ENCODE peak calls at places on chromosomes 5 and 9, in five cellular contexts. L, R, M, A and C are unnamed samples.
A peak's percentile ranks its signal among the peaks of the same experiment; 100 is the strongest.

GRCh38 chr9:121651295-121652036 is at the start of gene DAB2IP:
- DNase-seq in L (no peak), R (peak; percentile 72), M (peak; percentile 65), A (peak; percentile 84), C (no peak)

GRCh38 chr9:7382365-7382764 is 417.2 kb downstream of the DMAC1 start:
- DNase-seq in L (no peak), R (no peak), M (no peak), A (no peak), C (no peak)

GRCh38 chr5:26237489-26237888 is 800.9 kb downstream of the CDH9 start:
- DNase-seq in L (no peak), R (no peak), M (no peak), A (no peak), C (no peak)

GRCh38 chr9:116471093-116471906 is 215.8 kb upstream of the TRIM32 start:
- DNase-seq in L (peak; percentile 88), R (no peak), M (no peak), A (no peak), C (no peak)

GRCh38 chr5:157303667-157304327 is 37.9 kb downstream of the CYFIP2 start:
- DNase-seq in L (peak; percentile 39), R (no peak), M (no peak), A (no peak), C (no peak)

GRCh38 chr9:130555968-130556367 is 23.4 kb upstream of the FUBP3 start:
- DNase-seq in L (no peak), R (peak; percentile 15), M (no peak), A (no peak), C (no peak)

GRCh38 chr5:119470851-119471451 is 18.7 kb downstream of the HSD17B4 start:
- DNase-seq in L (peak; percentile 42), R (no peak), M (no peak), A (no peak), C (no peak)

GRCh38 chr5:66542728-66543127 is 53.5 kb upstream of the MAST4 start:
- DNase-seq in L (no peak), R (no peak), M (no peak), A (no peak), C (no peak)

GRCh38 chr9:135711411-135711810 is 9.4 kb downstream of the KCNT1 start:
- DNase-seq in L (no peak), R (no peak), M (no peak), A (no peak), C (no peak)

GRCh38 chr9:23581936-23582335 is 244.1 kb downstream of the ELAVL2 start:
- DNase-seq in L (no peak), R (no peak), M (no peak), A (no peak), C (no peak)

GRCh38 chr9:5529683-5530221 is 19.4 kb downstream of the PDCD1LG2 start:
- DNase-seq in L (no peak), R (no peak), M (no peak), A (no peak), C (no peak)

GRCh38 chr5:159181152-159181551 is 28.2 kb downstream of the RNF145 start:
- DNase-seq in L (no peak), R (no peak), M (no peak), A (no peak), C (no peak)

GRCh38 chr9:125075997-125076396 is 67.3 kb downstream of the SCAI start:
- DNase-seq in L (peak; percentile 18), R (no peak), M (no peak), A (no peak), C (no peak)

GRCh38 chr5:124463840-124464239 is 282.6 kb downstream of the ZNF608 start:
- DNase-seq in L (no peak), R (no peak), M (no peak), A (no peak), C (no peak)

GRCh38 chr5:169350759-169351240 is 49.9 kb upstream of the SLIT3 start:
- DNase-seq in L (no peak), R (no peak), M (no peak), A (no peak), C (peak; percentile 83)

GRCh38 chr9:4886698-4887097 is 94.0 kb downstream of the RCL1 start:
- DNase-seq in L (no peak), R (no peak), M (no peak), A (no peak), C (no peak)

GRCh38 chr5:75055727-75056144 is 3.4 kb upstream of the GCNT4 start:
- DNase-seq in L (no peak), R (no peak), M (no peak), A (no peak), C (no peak)

GRCh38 chr5:157366741-157367684 is 93.0 kb upstream of the NIPAL4 start:
- DNase-seq in L (peak; percentile 28), R (no peak), M (no peak), A (peak; percentile 82), C (no peak)

GRCh38 chr9:11319477-11320060 is 706.8 kb upstream of the PTPRD start:
- DNase-seq in L (peak; percentile 0), R (no peak), M (no peak), A (no peak), C (no peak)

GRCh38 chr5:37838933-37839341 is 904 bp downstream of the GDNF start:
- DNase-seq in L (no peak), R (no peak), M (no peak), A (no peak), C (no peak)

GRCh38 chr5:90959262-90959661 is 400.7 kb downstream of the ADGRV1 start:
- DNase-seq in L (no peak), R (no peak), M (no peak), A (no peak), C (no peak)

GRCh38 chr5:97142521-97143254 is at the start of gene LIX1:
- DNase-seq in L (peak; percentile 54), R (no peak), M (peak; percentile 26), A (no peak), C (no peak)

GRCh38 chr5:169116961-169117461 is 183.9 kb downstream of the SLIT3 start:
- DNase-seq in L (peak; percentile 9), R (no peak), M (no peak), A (no peak), C (peak; percentile 70)

GRCh38 chr9:136526625-136527066 is 19.2 kb downstream of the NOTCH1 start:
- DNase-seq in L (no peak), R (no peak), M (peak; percentile 86), A (no peak), C (no peak)

GRCh38 chr5:923473-923873 is 30.8 kb downstream of the TRIP13 start:
- DNase-seq in L (peak; percentile 87), R (peak; percentile 92), M (peak; percentile 79), A (peak; percentile 89), C (peak; percentile 89)

GRCh38 chr5:79886456-79886855 is 104.6 kb downstream of the MTX3 start:
- DNase-seq in L (no peak), R (no peak), M (no peak), A (no peak), C (no peak)

GRCh38 chr5:79890119-79890870 is 100.8 kb downstream of the MTX3 start:
- DNase-seq in L (no peak), R (no peak), M (no peak), A (no peak), C (no peak)

GRCh38 chr5:79890871-79891249 is 100.2 kb downstream of the MTX3 start:
- DNase-seq in L (no peak), R (no peak), M (no peak), A (no peak), C (no peak)

GRCh38 chr5:79888643-79889042 is 102.4 kb downstream of the MTX3 start:
- DNase-seq in L (no peak), R (no peak), M (no peak), A (no peak), C (no peak)

DNA sequence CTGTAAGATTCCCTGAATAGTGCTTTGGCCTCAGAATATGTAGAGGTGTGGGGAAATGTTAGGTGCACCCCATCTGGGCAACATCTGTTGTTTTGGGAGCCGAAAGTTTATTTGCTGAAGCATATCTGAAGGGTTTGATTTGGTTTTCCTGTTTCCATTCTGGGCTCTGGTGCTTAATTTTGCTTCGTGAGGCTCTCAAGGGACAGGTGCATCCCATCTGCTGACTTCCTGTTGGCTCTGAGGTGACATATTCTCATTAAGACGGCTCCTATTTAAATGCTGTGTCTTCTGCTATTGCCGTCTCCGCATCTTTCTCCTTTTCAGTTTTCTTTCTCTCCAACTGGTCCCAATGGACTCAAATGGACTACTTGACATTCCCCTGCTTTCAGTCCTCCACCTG is 104.1 kb downstream of the MTX3 start:
- DNase-seq in L (no peak), R (no peak), M (no peak), A (no peak), C (no peak)
- H3K9me3 ChIP-seq in L (no peaks in the 10 kb centered on the region), R (peaks cover 15% of the 10 kb centered on the region), M (no peaks in the 10 kb centered on the region), A (no peaks in the 10 kb centered on the region), C (no peaks in the 10 kb centered on the region)

GRCh38 chr5:34915856-34916192 is 313 bp downstream of the BRIX1 start:
- DNase-seq in L (peak; percentile 37), R (no peak), M (no peak), A (no peak), C (no peak)
- H3K27ac ChIP-seq in L (peak overlapping the region; percentile 95), R (peak overlapping the region; percentile 92), M (peak overlapping the region; percentile 90), A (peak overlapping the region; percentile 87), C (peak overlapping the region; percentile 92)

GRCh38 chr5:175595905-175596304 is 62.0 kb upstream of the HRH2 start:
- DNase-seq in L (no peak), R (no peak), M (no peak), A (no peak), C (no peak)
- TF ChIP-seq POLR2AphosphoS5 in L (no peak), R (no peak), M (no peak), A (no peak), C (no peak)

GRCh38 chr9:17251100-17251499 is 116.3 kb downstream of the CNTLN start:
- DNase-seq in L (no peak), R (no peak), M (no peak), A (no peak), C (no peak)
- H3K9me3 ChIP-seq in L (no peaks in the 10 kb centered on the region), R (peaks cover 81% of the 10 kb centered on the region), M (peaks cover 38% of the 10 kb centered on the region), A (no peaks in the 10 kb centered on the region), C (peaks cover 22% of the 10 kb centered on the region)

GRCh38 chr5:59098743-59099142 is 515.9 kb downstream of the RAB3C start:
- DNase-seq in L (no peak), R (no peak), M (no peak), A (no peak), C (no peak)
- H3K27ac ChIP-seq in L (no peak overlapping the region), R (peak overlapping the region; percentile 63), M (no peak overlapping the region), A (no peak overlapping the region), C (no peak overlapping the region)

GRCh38 chr5:36704131-36704530 is 97.7 kb downstream of the SLC1A3 start:
- DNase-seq in L (no peak), R (no peak), M (no peak), A (no peak), C (no peak)
- TF ChIP-seq POLR2AphosphoS5 in L (no peak), R (no peak), M (no peak), A (no peak), C (no peak)